ENCODE peak calls at places on chromosomes 7 and 10, in six cellular contexts. F, P, J, A, V and N are unnamed samples.

GRCh38 chr10:77787440-77787839 is 139.1 kb downstream of the DLG5 start:
- DNase-seq in V (no peak), J (no peak), P (no peak), A (no peak), F (no peak), N (no peak)

GRCh38 chr7:94696981-94697670 is 41.2 kb upstream of the SGCE start:
- DNase-seq in A (peak; percentile 14), J (no peak), P (peak; percentile 82), V (no peak), F (peak; percentile 95), N (peak; percentile 90)

GRCh38 chr7:100432053-100432452 is 2.4 kb downstream of the MEPCE start:
- DNase-seq in A (no peak), F (no peak), J (no peak), P (no peak), V (no peak), N (no peak)

GRCh38 chr7:6385909-6386560 is 61.7 kb downstream of the DAGLB start:
- DNase-seq in F (no peak), A (no peak), J (peak; percentile 14), P (no peak), V (no peak), N (no peak)

GRCh38 chr7:78530351-78530750 is 731.8 kb downstream of the PHTF2 start:
- DNase-seq in J (no peak), A (no peak), F (peak; percentile 65), P (peak; percentile 24), V (no peak), N (peak; percentile 40)

GRCh38 chr10:77846718-77847311 is 79.7 kb downstream of the DLG5 start:
- DNase-seq in A (peak; percentile 11), P (peak; percentile 56), J (peak; percentile 89), V (peak; percentile 75), F (peak; percentile 53), N (peak; percentile 46)

GRCh38 chr7:121259826-121260225 is 69.0 kb upstream of the WNT16 start:
- DNase-seq in F (no peak), A (no peak), J (no peak), V (no peak), P (no peak), N (no peak)

GRCh38 chr10:68938117-68938516 is 17.9 kb upstream of the DDX21 start:
- DNase-seq in A (no peak), F (no peak), P (no peak), V (no peak), J (no peak), N (no peak)

GRCh38 chr10:46288601-46289206 is 1.9 kb downstream of the ANTXRL start:
- DNase-seq in A (no peak), F (no peak), P (no peak), V (no peak), J (peak; percentile 35), N (no peak)

GRCh38 chr10:46092523-46093195 is 46.6 kb upstream of the MSMB start:
- DNase-seq in A (no peak), P (no peak), J (no peak), F (no peak), V (no peak), N (no peak)

GRCh38 chr7:85091568-85091928 is 95.3 kb downstream of the SEMA3D start:
- DNase-seq in V (no peak), F (no peak), A (no peak), J (no peak), P (no peak), N (no peak)

GRCh38 chr10:60964257-60965235 is 20.6 kb upstream of the RHOBTB1 start:
- DNase-seq in A (peak; percentile 3), P (peak; percentile 78), V (peak; percentile 58), J (peak; percentile 71), F (peak; percentile 66), N (peak; percentile 82)

GRCh38 chr7:154769011-154769410 is 233.9 kb downstream of the PAXIP1 start:
- DNase-seq in A (no peak), V (no peak), F (no peak), J (no peak), P (no peak), N (no peak)

GRCh38 chr10:118374404-118374803 is 32.3 kb upstream of the FAM204A start:
- DNase-seq in A (no peak), F (peak; percentile 26), P (no peak), J (no peak), V (no peak), N (peak; percentile 26)

GRCh38 chr7:47375590-47375989 is 206.3 kb downstream of the TNS3 start:
- DNase-seq in A (no peak), P (no peak), F (peak; percentile 28), V (no peak), J (no peak), N (no peak)

GRCh38 chr10:91380873-91381561 is 29.1 kb upstream of the HECTD2 start:
- DNase-seq in F (no peak), J (no peak), P (no peak), A (no peak), V (no peak), N (peak; percentile 12)

GRCh38 chr10:15430969-15431791 is 60.1 kb upstream of the FAM171A1 start:
- DNase-seq in J (no peak), A (no peak), V (no peak), F (no peak), P (no peak), N (no peak)

GRCh38 chr7:3461923-3462322 is 160.9 kb downstream of the SDK1 start:
- DNase-seq in F (no peak), P (no peak), A (no peak), J (no peak), V (no peak), N (no peak)

GRCh38 chr10:93680414-93681047 is 21.9 kb downstream of the FRA10AC1 start:
- DNase-seq in A (no peak), V (no peak), P (peak; percentile 56), F (peak; percentile 28), J (no peak), N (peak; percentile 35)

GRCh38 chr7:46179211-46179610 is 258.1 kb upstream of the IGFBP3 start:
- DNase-seq in A (no peak), F (no peak), P (no peak), V (no peak), J (no peak), N (peak; percentile 57)

GRCh38 chr7:82677493-82677892 is 233.9 kb upstream of the CACNA2D1 start:
- DNase-seq in V (no peak), P (no peak), F (peak; percentile 47), A (no peak), J (no peak), N (no peak)

GRCh38 chr10:110992011-110992800 is 72.8 kb downstream of the SHOC2 start:
- DNase-seq in P (no peak), A (no peak), V (no peak), J (no peak), F (no peak), N (peak; percentile 60)
- H3K4me3 ChIP-seq in P (no peak overlapping the region), A (no peak overlapping the region), V (no peak overlapping the region), J (no peak overlapping the region), F (no peak overlapping the region), N (no peak overlapping the region)

GRCh38 chr7:157391036-157391710 is 54.4 kb downstream of the DNAJB6 start:
- DNase-seq in F (no peak), V (no peak), J (no peak), P (no peak), A (no peak), N (no peak)
- H3K27ac ChIP-seq in F (peak overlapping the region; percentile 15), V (peak overlapping the region; percentile 70), J (peak overlapping the region; percentile 24), P (no peak overlapping the region), A (no peak overlapping the region), N (no peak overlapping the region)

GRCh38 chr10:70223728-70224127 is 9.5 kb downstream of the PPA1 start:
- DNase-seq in A (no peak), F (no peak), V (no peak), P (no peak), J (no peak), N (no peak)

GRCh38 chr10:70222340-70222794 is 10.9 kb downstream of the PPA1 start:
- DNase-seq in V (no peak), P (no peak), J (no peak), A (no peak), F (no peak), N (peak; percentile 83)

GRCh38 chr10:70221030-70221429 is 12.2 kb downstream of the PPA1 start:
- DNase-seq in A (no peak), J (no peak), P (no peak), V (no peak), F (no peak), N (no peak)
- H3K4me3 ChIP-seq in A (no peak overlapping the region), J (no peak overlapping the region), P (no peak overlapping the region), V (peak overlapping the region; percentile 10), F (no peak overlapping the region), N (no peak overlapping the region)

GRCh38 chr10:103792547-103792946 is 62.8 kb downstream of the SH3PXD2A start:
- DNase-seq in F (no peak), P (no peak), J (no peak), A (no peak), V (peak; percentile 3), N (peak; percentile 73)
- H3K27ac ChIP-seq in F (no peak overlapping the region), P (no peak overlapping the region), J (no peak overlapping the region), A (no peak overlapping the region), V (no peak overlapping the region), N (peak overlapping the region; percentile 28)

GRCh38 chr10:21314234-21314633 is 211.2 kb downstream of the SKIDA1 start:
- DNase-seq in F (no peak), P (no peak), A (no peak), J (no peak), V (no peak), N (no peak)
- H3K4me3 ChIP-seq in F (no peak overlapping the region), P (no peak overlapping the region), A (no peak overlapping the region), J (no peak overlapping the region), V (no peak overlapping the region), N (no peak overlapping the region)

GRCh38 chr10:4050061-4050460 is 265.1 kb upstream of the KLF6 start:
- DNase-seq in V (no peak), A (no peak), P (no peak), F (no peak), J (no peak), N (no peak)

GRCh38 chr10:4048245-4048864 is 263.3 kb upstream of the KLF6 start:
- DNase-seq in F (no peak), J (no peak), V (no peak), P (no peak), A (no peak), N (no peak)

GRCh38 chr10:4051011-4051407 is 266.0 kb upstream of the KLF6 start:
- DNase-seq in J (no peak), V (no peak), F (no peak), A (no peak), P (no peak), N (no peak)

GRCh38 chr10:4053940-4054339 is 268.9 kb upstream of the KLF6 start:
- DNase-seq in J (no peak), A (no peak), P (no peak), V (no peak), F (no peak), N (no peak)

DNA sequence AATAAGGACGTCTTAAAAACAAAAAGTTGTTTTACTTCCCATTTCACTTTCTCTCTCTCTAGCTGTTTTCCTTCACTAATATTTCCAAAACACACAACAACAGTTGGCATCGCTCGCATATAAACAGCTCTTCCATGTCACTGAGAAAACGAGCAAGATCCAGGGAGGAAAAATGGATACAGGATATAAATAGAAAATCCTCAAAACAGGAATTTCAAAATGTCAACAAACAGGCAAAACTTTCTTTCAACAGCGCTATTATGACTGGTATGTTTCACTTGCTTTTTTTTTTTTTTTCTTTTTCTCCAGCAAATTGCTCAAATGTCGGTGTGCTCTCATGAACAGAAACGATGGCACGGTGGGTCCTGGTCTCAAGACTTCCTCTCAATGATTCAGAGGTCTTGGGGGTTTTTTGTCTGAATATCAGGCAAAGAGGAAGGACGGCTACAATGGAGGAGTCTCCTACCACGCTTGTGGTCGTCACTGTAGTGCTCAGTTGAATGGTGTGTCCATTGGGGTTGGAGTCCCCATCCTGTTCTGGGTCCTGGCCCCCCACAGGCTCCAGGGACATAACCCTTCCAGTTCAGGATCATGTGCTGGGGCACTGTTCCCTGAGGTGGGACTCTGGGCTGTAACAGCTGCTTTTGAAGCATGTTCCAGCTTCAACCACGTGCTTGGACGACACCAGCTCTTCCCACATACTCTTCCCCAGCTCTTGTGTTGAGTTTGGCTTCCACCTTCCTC is 266.6 kb upstream of the KLF6 start:
- DNase-seq in V (no peak), F (no peak), A (no peak), P (no peak), J (no peak), N (no peak)
- H3K27ac ChIP-seq in V (peak overlapping the region; percentile 85), F (peak overlapping the region; percentile 30), A (peak overlapping the region; percentile 86), P (peak overlapping the region; percentile 75), J (peak overlapping the region; percentile 71), N (no peak overlapping the region)